ENCODE peak calls at places on chromosomes 16 and 17, in eight cellular contexts. One of them, this sample, is unnamed.
A peak's percentile ranks its signal among the peaks of the same experiment; 100 is the strongest.

GRCh38 chr16:30766206-30766921 is 4.2 kb downstream of the RNF40 start:
- DNase-seq in endothelial cell of umbilical vein: no peak
- DNase-seq in H1: no peak
- DNase-seq in prostate gland: no peak
- DNase-seq in transverse colon: no peak
- DNase-seq in stomach: no peak
- DNase-seq in spleen: no peak
- DNase-seq in GM23338: no peak
- DNase-seq in this sample: no peak

GRCh38 chr17:8785547-8786412 is 13.4 kb downstream of the MFSD6L start:
- DNase-seq in prostate gland: peak; percentile 67
- DNase-seq in transverse colon: peak; percentile 79
- DNase-seq in spleen: peak; percentile 86
- DNase-seq in stomach: peak; percentile 79
- DNase-seq in endothelial cell of umbilical vein: peak; percentile 70
- DNase-seq in H1: peak; percentile 78
- DNase-seq in GM23338: peak; percentile 95
- DNase-seq in this sample: peak; percentile 78

GRCh38 chr16:27199747-27200146 is 3.6 kb upstream of the KDM8 start:
- DNase-seq in spleen: peak; percentile 47
- DNase-seq in transverse colon: no peak
- DNase-seq in stomach: no peak
- DNase-seq in GM23338: no peak
- DNase-seq in prostate gland: no peak
- DNase-seq in H1: no peak
- DNase-seq in endothelial cell of umbilical vein: no peak
- DNase-seq in this sample: no peak

GRCh38 chr17:73591278-73592078 is 52.8 kb downstream of the SDK2 start:
- DNase-seq in spleen: peak; percentile 92
- DNase-seq in H1: no peak
- DNase-seq in endothelial cell of umbilical vein: no peak
- DNase-seq in prostate gland: no peak
- DNase-seq in stomach: no peak
- DNase-seq in GM23338: no peak
- DNase-seq in transverse colon: peak; percentile 21
- DNase-seq in this sample: no peak

GRCh38 chr17:77943971-77944370 is 14.5 kb upstream of the TNRC6C start:
- DNase-seq in transverse colon: no peak
- DNase-seq in H1: no peak
- DNase-seq in endothelial cell of umbilical vein: no peak
- DNase-seq in prostate gland: no peak
- DNase-seq in spleen: no peak
- DNase-seq in stomach: no peak
- DNase-seq in GM23338: no peak
- DNase-seq in this sample: no peak

GRCh38 chr16:85239871-85240270 is 127.6 kb upstream of the CIBAR2 start:
- DNase-seq in prostate gland: no peak
- DNase-seq in endothelial cell of umbilical vein: no peak
- DNase-seq in H1: no peak
- DNase-seq in spleen: no peak
- DNase-seq in GM23338: no peak
- DNase-seq in transverse colon: no peak
- DNase-seq in stomach: no peak
- DNase-seq in this sample: no peak

GRCh38 chr17:81651692-81652091 is 4.7 kb downstream of the PDE6G start:
- DNase-seq in H1: no peak
- DNase-seq in endothelial cell of umbilical vein: no peak
- DNase-seq in stomach: no peak
- DNase-seq in prostate gland: no peak
- DNase-seq in GM23338: no peak
- DNase-seq in spleen: no peak
- DNase-seq in transverse colon: no peak
- DNase-seq in this sample: peak; percentile 62

GRCh38 chr17:19306160-19307111 is 56.1 kb downstream of the B9D1 start:
- DNase-seq in spleen: peak; percentile 80
- DNase-seq in H1: no peak
- DNase-seq in transverse colon: peak; percentile 48
- DNase-seq in GM23338: no peak
- DNase-seq in prostate gland: no peak
- DNase-seq in stomach: peak; percentile 30
- DNase-seq in endothelial cell of umbilical vein: no peak
- DNase-seq in this sample: peak; percentile 66

GRCh38 chr16:3458278-3458851 is 14.9 kb downstream of the NAA60 start:
- DNase-seq in stomach: no peak
- DNase-seq in GM23338: peak; percentile 79
- DNase-seq in transverse colon: peak; percentile 26
- DNase-seq in H1: no peak
- DNase-seq in prostate gland: no peak
- DNase-seq in spleen: no peak
- DNase-seq in endothelial cell of umbilical vein: peak; percentile 37
- DNase-seq in this sample: no peak

GRCh38 chr16:12573730-12574383 is 229.8 kb downstream of the CPPED1 start:
- DNase-seq in stomach: peak; percentile 79
- DNase-seq in spleen: peak; percentile 78
- DNase-seq in transverse colon: peak; percentile 51
- DNase-seq in endothelial cell of umbilical vein: peak; percentile 79
- DNase-seq in prostate gland: peak; percentile 31
- DNase-seq in GM23338: peak; percentile 79
- DNase-seq in H1: peak; percentile 47
- DNase-seq in this sample: peak; percentile 59

GRCh38 chr16:74605746-74606520 is 981 bp downstream of the GLG1 start:
- DNase-seq in endothelial cell of umbilical vein: no peak
- DNase-seq in transverse colon: no peak
- DNase-seq in H1: no peak
- DNase-seq in GM23338: no peak
- DNase-seq in spleen: no peak
- DNase-seq in prostate gland: no peak
- DNase-seq in stomach: no peak
- DNase-seq in this sample: peak; percentile 61

GRCh38 chr16:49530396-49530795 is 156.8 kb downstream of the C16orf78 start:
- DNase-seq in endothelial cell of umbilical vein: no peak
- DNase-seq in GM23338: no peak
- DNase-seq in transverse colon: no peak
- DNase-seq in spleen: no peak
- DNase-seq in H1: no peak
- DNase-seq in prostate gland: no peak
- DNase-seq in stomach: no peak
- DNase-seq in this sample: no peak

GRCh38 chr17:73635101-73635767 is 9.0 kb downstream of the SDK2 start:
- DNase-seq in H1: no peak
- DNase-seq in endothelial cell of umbilical vein: no peak
- DNase-seq in GM23338: no peak
- DNase-seq in prostate gland: no peak
- DNase-seq in transverse colon: no peak
- DNase-seq in stomach: no peak
- DNase-seq in spleen: peak; percentile 29
- DNase-seq in this sample: peak; percentile 40

GRCh38 chr16:64152010-64152767 is 969.7 kb downstream of the CDH11 start:
- DNase-seq in prostate gland: no peak
- DNase-seq in spleen: no peak
- DNase-seq in GM23338: no peak
- DNase-seq in transverse colon: no peak
- DNase-seq in stomach: no peak
- DNase-seq in endothelial cell of umbilical vein: no peak
- DNase-seq in H1: no peak
- DNase-seq in this sample: no peak

GRCh38 chr17:32519769-32520701 is 33.2 kb downstream of the CDK5R1 start:
- DNase-seq in transverse colon: peak; percentile 38
- DNase-seq in H1: no peak
- DNase-seq in stomach: peak; percentile 30
- DNase-seq in prostate gland: no peak
- DNase-seq in spleen: peak; percentile 87
- DNase-seq in endothelial cell of umbilical vein: peak; percentile 62
- DNase-seq in GM23338: peak; percentile 55
- DNase-seq in this sample: peak; percentile 50

GRCh38 chr17:38397227-38397626 is 31.0 kb upstream of the ARHGAP23 start:
- DNase-seq in transverse colon: no peak
- DNase-seq in endothelial cell of umbilical vein: no peak
- DNase-seq in GM23338: no peak
- DNase-seq in prostate gland: no peak
- DNase-seq in stomach: no peak
- DNase-seq in H1: no peak
- DNase-seq in spleen: no peak
- DNase-seq in this sample: no peak

GRCh38 chr17:17510456-17511292 is 14.5 kb upstream of the RASD1 start:
- DNase-seq in stomach: no peak
- DNase-seq in prostate gland: no peak
- DNase-seq in GM23338: no peak
- DNase-seq in endothelial cell of umbilical vein: no peak
- DNase-seq in transverse colon: no peak
- DNase-seq in H1: no peak
- DNase-seq in spleen: peak; percentile 66
- DNase-seq in this sample: no peak

GRCh38 chr17:36825113-36825955 is 111.9 kb upstream of the LHX1 start:
- DNase-seq in endothelial cell of umbilical vein: no peak
- DNase-seq in spleen: peak; percentile 45
- DNase-seq in GM23338: no peak
- DNase-seq in stomach: no peak
- DNase-seq in transverse colon: no peak
- DNase-seq in prostate gland: no peak
- DNase-seq in H1: no peak
- DNase-seq in this sample: no peak

GRCh38 chr17:36823850-36824677 is 113.2 kb upstream of the LHX1 start:
- DNase-seq in prostate gland: no peak
- DNase-seq in transverse colon: no peak
- DNase-seq in stomach: no peak
- DNase-seq in endothelial cell of umbilical vein: no peak
- DNase-seq in H1: no peak
- DNase-seq in GM23338: no peak
- DNase-seq in spleen: peak; percentile 46
- DNase-seq in this sample: no peak

GRCh38 chr17:36825956-36826350 is 111.3 kb upstream of the LHX1 start:
- DNase-seq in stomach: no peak
- DNase-seq in H1: no peak
- DNase-seq in prostate gland: no peak
- DNase-seq in GM23338: no peak
- DNase-seq in spleen: no peak
- DNase-seq in endothelial cell of umbilical vein: no peak
- DNase-seq in transverse colon: no peak
- DNase-seq in this sample: no peak

GRCh38 chr17:36827056-36827455 is 110.2 kb upstream of the LHX1 start:
- DNase-seq in transverse colon: no peak
- DNase-seq in stomach: no peak
- DNase-seq in GM23338: peak; percentile 51
- DNase-seq in H1: no peak
- DNase-seq in spleen: peak; percentile 18
- DNase-seq in prostate gland: no peak
- DNase-seq in endothelial cell of umbilical vein: no peak
- DNase-seq in this sample: no peak

DNA sequence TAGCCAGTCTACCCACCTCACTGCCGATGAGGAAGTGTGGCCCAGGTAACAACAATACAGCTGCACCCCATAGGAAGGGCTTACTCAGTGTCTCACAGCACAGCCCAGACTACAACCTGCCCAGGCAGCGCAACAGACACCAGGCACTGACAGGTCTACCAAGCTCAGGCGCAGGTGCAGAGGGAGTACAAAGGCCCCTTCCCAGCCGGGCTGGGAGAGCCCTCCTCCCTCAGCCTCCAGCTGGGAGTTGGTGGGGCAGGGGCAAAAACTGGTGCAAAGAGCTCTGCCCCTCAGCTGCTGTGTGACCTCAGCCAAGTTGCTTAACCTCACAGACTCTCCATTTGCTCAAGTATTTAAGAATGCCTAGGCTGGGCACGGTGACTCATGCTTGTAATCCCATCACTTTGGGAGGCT is 112.6 kb upstream of the LHX1 start:
- DNase-seq in stomach: no peak
- DNase-seq in spleen: peak; percentile 53
- DNase-seq in prostate gland: no peak
- DNase-seq in H1: no peak
- DNase-seq in endothelial cell of umbilical vein: no peak
- DNase-seq in GM23338: no peak
- DNase-seq in transverse colon: no peak
- DNase-seq in this sample: no peak
- TF ChIP-seq POLR2AphosphoS5 in stomach: no peak
- TF ChIP-seq POLR2AphosphoS5 in spleen: no peak
- TF ChIP-seq POLR2AphosphoS5 in prostate gland: no peak
- TF ChIP-seq POLR2AphosphoS5 in H1: no peak
- TF ChIP-seq POLR2AphosphoS5 in endothelial cell of umbilical vein: no peak
- TF ChIP-seq POLR2AphosphoS5 in GM23338: no peak
- TF ChIP-seq POLR2AphosphoS5 in transverse colon: no peak
- TF ChIP-seq POLR2AphosphoS5 in this sample: no peak

DNA sequence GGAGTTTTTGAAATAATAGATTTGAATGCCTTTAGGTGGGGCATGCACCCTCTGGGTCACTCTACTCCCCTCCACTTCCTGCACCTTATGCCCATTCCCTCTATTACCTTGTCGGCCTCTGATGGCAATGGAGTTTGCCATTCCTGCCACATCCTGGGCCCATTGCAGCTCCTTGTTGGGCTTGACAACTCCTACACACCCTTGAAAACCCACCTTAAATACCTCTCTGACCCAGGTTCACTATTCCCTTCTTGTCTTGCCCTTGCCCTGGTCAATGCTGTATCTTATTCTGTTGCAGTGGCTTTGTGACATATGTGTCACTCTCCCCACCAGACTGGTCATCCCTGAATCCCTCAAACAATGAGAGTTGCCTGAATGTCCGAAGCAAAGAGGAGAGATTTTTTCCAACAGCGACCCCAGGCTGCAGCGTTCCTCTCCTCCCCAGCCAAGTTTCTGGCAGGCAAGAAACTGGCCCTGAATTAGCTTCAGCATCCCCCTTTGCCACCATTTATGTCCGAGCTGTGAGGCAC is 2.4 kb downstream of the CCR7 start:
- DNase-seq in spleen: no peak
- DNase-seq in transverse colon: no peak
- DNase-seq in GM23338: no peak
- DNase-seq in stomach: no peak
- DNase-seq in prostate gland: no peak
- DNase-seq in endothelial cell of umbilical vein: no peak
- DNase-seq in H1: no peak
- DNase-seq in this sample: no peak
- TF ChIP-seq POLR2AphosphoS5 in spleen: no peak
- TF ChIP-seq POLR2AphosphoS5 in transverse colon: no peak
- TF ChIP-seq POLR2AphosphoS5 in GM23338: no peak
- TF ChIP-seq POLR2AphosphoS5 in stomach: no peak
- TF ChIP-seq POLR2AphosphoS5 in prostate gland: no peak
- TF ChIP-seq POLR2AphosphoS5 in endothelial cell of umbilical vein: no peak
- TF ChIP-seq POLR2AphosphoS5 in H1: no peak
- TF ChIP-seq POLR2AphosphoS5 in this sample: no peak

GRCh38 chr16:28834873-28835863 is 11.0 kb downstream of the TUFM start:
- DNase-seq in transverse colon: no peak
- DNase-seq in H1: no peak
- DNase-seq in spleen: no peak
- DNase-seq in prostate gland: no peak
- DNase-seq in endothelial cell of umbilical vein: no peak
- DNase-seq in GM23338: no peak
- DNase-seq in stomach: no peak
- DNase-seq in this sample: no peak
- TF ChIP-seq POLR2AphosphoS5 in transverse colon: no peak
- TF ChIP-seq POLR2AphosphoS5 in H1: no peak
- TF ChIP-seq POLR2AphosphoS5 in spleen: no peak
- TF ChIP-seq POLR2AphosphoS5 in prostate gland: no peak
- TF ChIP-seq POLR2AphosphoS5 in endothelial cell of umbilical vein: no peak
- TF ChIP-seq POLR2AphosphoS5 in GM23338: no peak
- TF ChIP-seq POLR2AphosphoS5 in stomach: no peak
- TF ChIP-seq POLR2AphosphoS5 in this sample: no peak

DNA sequence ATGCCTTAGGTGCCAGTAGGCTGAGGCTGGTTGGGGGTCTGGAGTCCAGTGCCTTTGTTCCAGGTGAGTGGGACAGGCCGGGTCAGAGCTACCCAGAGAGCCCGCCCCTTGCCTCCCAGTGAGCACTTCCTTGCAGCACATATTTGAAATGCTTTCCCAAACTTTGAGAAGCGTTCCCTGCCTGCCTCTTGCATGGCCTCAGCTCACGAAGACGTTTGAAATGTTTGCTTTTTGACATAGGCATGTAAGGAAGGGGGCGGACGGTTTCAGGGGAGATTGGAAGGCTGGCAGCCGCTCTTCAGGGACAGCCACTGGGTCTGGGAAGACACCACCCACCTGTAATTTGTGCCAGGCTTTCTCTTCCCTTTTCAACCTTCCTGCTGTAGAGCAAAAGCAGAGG is 5.1 kb upstream of the FOXL1 start:
- DNase-seq in spleen: no peak
- DNase-seq in stomach: no peak
- DNase-seq in transverse colon: no peak
- DNase-seq in endothelial cell of umbilical vein: no peak
- DNase-seq in GM23338: peak; percentile 86
- DNase-seq in H1: no peak
- DNase-seq in prostate gland: no peak
- DNase-seq in this sample: no peak
- TF ChIP-seq POLR2AphosphoS5 in spleen: no peak
- TF ChIP-seq POLR2AphosphoS5 in stomach: no peak
- TF ChIP-seq POLR2AphosphoS5 in transverse colon: no peak
- TF ChIP-seq POLR2AphosphoS5 in endothelial cell of umbilical vein: no peak
- TF ChIP-seq POLR2AphosphoS5 in GM23338: no peak
- TF ChIP-seq POLR2AphosphoS5 in H1: no peak
- TF ChIP-seq POLR2AphosphoS5 in prostate gland: no peak
- TF ChIP-seq POLR2AphosphoS5 in this sample: no peak

This sample was measured in sigmoid colon.